ENCODE peak calls at places on chromosomes 13 and 19, in seven cellular contexts. One of them, this sample, is unnamed.

GRCh38 chr13:42594577-42595571 is 20.9 kb downstream of the TNFSF11 start:
- DNase-seq in non-pigmented ciliary epithelial cell: peak
- DNase-seq in activated CD4-positive, alpha-beta T cell treated with anti-CD3 and anti-CD28 coated beads, Interleukin-2, amount 50 U/mL, for 24 hours: peak
- DNase-seq in astrocyte of the spinal cord: peak
- DNase-seq in fibroblast of gingiva: peak
- DNase-seq in ELR: peak
- DNase-seq in astrocyte: peak
- DNase-seq in this sample: peak

GRCh38 chr13:24502567-24503375 is 9.8 kb downstream of the PARP4 start:
- DNase-seq in non-pigmented ciliary epithelial cell: no peak
- DNase-seq in astrocyte of the spinal cord: peak
- DNase-seq in activated CD4-positive, alpha-beta T cell treated with anti-CD3 and anti-CD28 coated beads, Interleukin-2, amount 50 U/mL, for 24 hours: no peak
- DNase-seq in ELR: peak
- DNase-seq in fibroblast of gingiva: peak
- DNase-seq in astrocyte: peak
- DNase-seq in this sample: no peak

GRCh38 chr19:6209233-6209632 is 70.5 kb downstream of the MLLT1 start:
- DNase-seq in fibroblast of gingiva: no peak
- DNase-seq in ELR: no peak
- DNase-seq in astrocyte of the spinal cord: no peak
- DNase-seq in astrocyte: no peak
- DNase-seq in non-pigmented ciliary epithelial cell: no peak
- DNase-seq in activated CD4-positive, alpha-beta T cell treated with anti-CD3 and anti-CD28 coated beads, Interleukin-2, amount 50 U/mL, for 24 hours: no peak
- DNase-seq in this sample: no peak

GRCh38 chr19:2329162-2329505 is 650 bp downstream of the SPPL2B start:
- DNase-seq in ELR: peak
- DNase-seq in fibroblast of gingiva: no peak
- DNase-seq in astrocyte: no peak
- DNase-seq in astrocyte of the spinal cord: no peak
- DNase-seq in activated CD4-positive, alpha-beta T cell treated with anti-CD3 and anti-CD28 coated beads, Interleukin-2, amount 50 U/mL, for 24 hours: no peak
- DNase-seq in non-pigmented ciliary epithelial cell: no peak
- DNase-seq in this sample: no peak

GRCh38 chr13:41458187-41458938 is 1.0 kb downstream of the RGCC start:
- DNase-seq in astrocyte of the spinal cord: peak
- DNase-seq in ELR: peak
- DNase-seq in non-pigmented ciliary epithelial cell: no peak
- DNase-seq in astrocyte: peak
- DNase-seq in activated CD4-positive, alpha-beta T cell treated with anti-CD3 and anti-CD28 coated beads, Interleukin-2, amount 50 U/mL, for 24 hours: peak
- DNase-seq in fibroblast of gingiva: no peak
- DNase-seq in this sample: no peak

GRCh38 chr13:99984463-99985242 is 3.1 kb downstream of the ZIC2 start:
- DNase-seq in astrocyte of the spinal cord: peak
- DNase-seq in activated CD4-positive, alpha-beta T cell treated with anti-CD3 and anti-CD28 coated beads, Interleukin-2, amount 50 U/mL, for 24 hours: no peak
- DNase-seq in astrocyte: no peak
- DNase-seq in ELR: no peak
- DNase-seq in non-pigmented ciliary epithelial cell: no peak
- DNase-seq in fibroblast of gingiva: no peak
- DNase-seq in this sample: no peak

GRCh38 chr13:112873851-112874750 is 94.9 kb upstream of the MCF2L start:
- DNase-seq in fibroblast of gingiva: peak
- DNase-seq in ELR: peak
- DNase-seq in non-pigmented ciliary epithelial cell: no peak
- DNase-seq in astrocyte: no peak
- DNase-seq in astrocyte of the spinal cord: peak
- DNase-seq in activated CD4-positive, alpha-beta T cell treated with anti-CD3 and anti-CD28 coated beads, Interleukin-2, amount 50 U/mL, for 24 hours: peak
- DNase-seq in this sample: peak

GRCh38 chr19:861756-862528 is 2.5 kb downstream of the CFD start:
- DNase-seq in fibroblast of gingiva: no peak
- DNase-seq in astrocyte of the spinal cord: peak
- DNase-seq in non-pigmented ciliary epithelial cell: no peak
- DNase-seq in activated CD4-positive, alpha-beta T cell treated with anti-CD3 and anti-CD28 coated beads, Interleukin-2, amount 50 U/mL, for 24 hours: peak
- DNase-seq in astrocyte: no peak
- DNase-seq in ELR: peak
- DNase-seq in this sample: peak

GRCh38 chr19:18875726-18876125 is 20.2 kb downstream of the CERS1 start:
- DNase-seq in astrocyte: no peak
- DNase-seq in ELR: no peak
- DNase-seq in astrocyte of the spinal cord: no peak
- DNase-seq in fibroblast of gingiva: peak
- DNase-seq in non-pigmented ciliary epithelial cell: peak
- DNase-seq in activated CD4-positive, alpha-beta T cell treated with anti-CD3 and anti-CD28 coated beads, Interleukin-2, amount 50 U/mL, for 24 hours: no peak
- DNase-seq in this sample: no peak

GRCh38 chr13:51995677-51996551 is 15.3 kb downstream of the ATP7B start:
- DNase-seq in ELR: no peak
- DNase-seq in astrocyte of the spinal cord: peak
- DNase-seq in activated CD4-positive, alpha-beta T cell treated with anti-CD3 and anti-CD28 coated beads, Interleukin-2, amount 50 U/mL, for 24 hours: no peak
- DNase-seq in fibroblast of gingiva: peak
- DNase-seq in non-pigmented ciliary epithelial cell: no peak
- DNase-seq in astrocyte: peak
- DNase-seq in this sample: peak

GRCh38 chr13:22717036-22717435 is 463.7 kb upstream of the SGCG start:
- DNase-seq in fibroblast of gingiva: no peak
- DNase-seq in astrocyte of the spinal cord: no peak
- DNase-seq in astrocyte: no peak
- DNase-seq in non-pigmented ciliary epithelial cell: no peak
- DNase-seq in activated CD4-positive, alpha-beta T cell treated with anti-CD3 and anti-CD28 coated beads, Interleukin-2, amount 50 U/mL, for 24 hours: no peak
- DNase-seq in ELR: no peak
- DNase-seq in this sample: no peak

GRCh38 chr13:24192036-24192810 is 31.7 kb downstream of the SPATA13 start:
- DNase-seq in ELR: no peak
- DNase-seq in non-pigmented ciliary epithelial cell: no peak
- DNase-seq in astrocyte: no peak
- DNase-seq in activated CD4-positive, alpha-beta T cell treated with anti-CD3 and anti-CD28 coated beads, Interleukin-2, amount 50 U/mL, for 24 hours: no peak
- DNase-seq in fibroblast of gingiva: no peak
- DNase-seq in astrocyte of the spinal cord: no peak
- DNase-seq in this sample: peak

GRCh38 chr19:50838239-50838638 is 4.9 kb upstream of the KLK15 start:
- DNase-seq in fibroblast of gingiva: no peak
- DNase-seq in activated CD4-positive, alpha-beta T cell treated with anti-CD3 and anti-CD28 coated beads, Interleukin-2, amount 50 U/mL, for 24 hours: no peak
- DNase-seq in non-pigmented ciliary epithelial cell: no peak
- DNase-seq in ELR: peak
- DNase-seq in astrocyte of the spinal cord: no peak
- DNase-seq in astrocyte: no peak
- DNase-seq in this sample: peak

GRCh38 chr19:2787115-2787514 is 1.8 kb downstream of the THOP1 start:
- DNase-seq in astrocyte of the spinal cord: no peak
- DNase-seq in non-pigmented ciliary epithelial cell: no peak
- DNase-seq in fibroblast of gingiva: no peak
- DNase-seq in ELR: no peak
- DNase-seq in astrocyte: no peak
- DNase-seq in activated CD4-positive, alpha-beta T cell treated with anti-CD3 and anti-CD28 coated beads, Interleukin-2, amount 50 U/mL, for 24 hours: no peak
- DNase-seq in this sample: no peak

GRCh38 chr13:39956036-39956435 is 300.6 kb downstream of the COG6 start:
- DNase-seq in non-pigmented ciliary epithelial cell: no peak
- DNase-seq in astrocyte: no peak
- DNase-seq in fibroblast of gingiva: no peak
- DNase-seq in activated CD4-positive, alpha-beta T cell treated with anti-CD3 and anti-CD28 coated beads, Interleukin-2, amount 50 U/mL, for 24 hours: peak
- DNase-seq in astrocyte of the spinal cord: no peak
- DNase-seq in ELR: no peak
- DNase-seq in this sample: no peak

GRCh38 chr13:110249326-110249725 is 57.6 kb downstream of the COL4A1 start:
- DNase-seq in fibroblast of gingiva: no peak
- DNase-seq in non-pigmented ciliary epithelial cell: no peak
- DNase-seq in activated CD4-positive, alpha-beta T cell treated with anti-CD3 and anti-CD28 coated beads, Interleukin-2, amount 50 U/mL, for 24 hours: no peak
- DNase-seq in ELR: no peak
- DNase-seq in astrocyte of the spinal cord: no peak
- DNase-seq in astrocyte: no peak
- DNase-seq in this sample: no peak

GRCh38 chr19:40217027-40217810 is 965 bp downstream of the TTC9B start:
- DNase-seq in astrocyte: no peak
- DNase-seq in non-pigmented ciliary epithelial cell: no peak
- DNase-seq in astrocyte of the spinal cord: no peak
- DNase-seq in ELR: no peak
- DNase-seq in activated CD4-positive, alpha-beta T cell treated with anti-CD3 and anti-CD28 coated beads, Interleukin-2, amount 50 U/mL, for 24 hours: no peak
- DNase-seq in fibroblast of gingiva: no peak
- DNase-seq in this sample: no peak

GRCh38 chr13:54433511-54434206 is 1405.0 kb downstream of the OLFM4 start:
- DNase-seq in non-pigmented ciliary epithelial cell: no peak
- DNase-seq in ELR: no peak
- DNase-seq in astrocyte of the spinal cord: no peak
- DNase-seq in fibroblast of gingiva: no peak
- DNase-seq in astrocyte: no peak
- DNase-seq in activated CD4-positive, alpha-beta T cell treated with anti-CD3 and anti-CD28 coated beads, Interleukin-2, amount 50 U/mL, for 24 hours: no peak
- DNase-seq in this sample: no peak

GRCh38 chr13:48873598-48873997 is 102.1 kb upstream of the FNDC3A start:
- DNase-seq in astrocyte of the spinal cord: peak
- DNase-seq in non-pigmented ciliary epithelial cell: no peak
- DNase-seq in activated CD4-positive, alpha-beta T cell treated with anti-CD3 and anti-CD28 coated beads, Interleukin-2, amount 50 U/mL, for 24 hours: no peak
- DNase-seq in ELR: peak
- DNase-seq in astrocyte: peak
- DNase-seq in fibroblast of gingiva: peak
- DNase-seq in this sample: peak

GRCh38 chr19:42150940-42151339 is 18.7 kb upstream of the POU2F2 start:
- DNase-seq in non-pigmented ciliary epithelial cell: no peak
- DNase-seq in astrocyte of the spinal cord: no peak
- DNase-seq in ELR: no peak
- DNase-seq in fibroblast of gingiva: no peak
- DNase-seq in astrocyte: no peak
- DNase-seq in activated CD4-positive, alpha-beta T cell treated with anti-CD3 and anti-CD28 coated beads, Interleukin-2, amount 50 U/mL, for 24 hours: no peak
- DNase-seq in this sample: no peak

GRCh38 chr13:33123066-33123940 is 107.1 kb downstream of the KL start:
- DNase-seq in fibroblast of gingiva: no peak
- DNase-seq in astrocyte: peak
- DNase-seq in non-pigmented ciliary epithelial cell: no peak
- DNase-seq in ELR: peak
- DNase-seq in activated CD4-positive, alpha-beta T cell treated with anti-CD3 and anti-CD28 coated beads, Interleukin-2, amount 50 U/mL, for 24 hours: no peak
- DNase-seq in astrocyte of the spinal cord: no peak
- DNase-seq in this sample: peak

GRCh38 chr19:29084266-29084665 is 128.7 kb downstream of the UQCRFS1 start:
- DNase-seq in astrocyte: no peak
- DNase-seq in non-pigmented ciliary epithelial cell: no peak
- DNase-seq in activated CD4-positive, alpha-beta T cell treated with anti-CD3 and anti-CD28 coated beads, Interleukin-2, amount 50 U/mL, for 24 hours: no peak
- DNase-seq in astrocyte of the spinal cord: no peak
- DNase-seq in ELR: peak
- DNase-seq in fibroblast of gingiva: no peak
- DNase-seq in this sample: peak

GRCh38 chr13:29428310-29428991 is 167.0 kb downstream of the SLC7A1 start:
- DNase-seq in astrocyte: peak
- DNase-seq in ELR: peak
- DNase-seq in activated CD4-positive, alpha-beta T cell treated with anti-CD3 and anti-CD28 coated beads, Interleukin-2, amount 50 U/mL, for 24 hours: no peak
- DNase-seq in astrocyte of the spinal cord: no peak
- DNase-seq in fibroblast of gingiva: no peak
- DNase-seq in non-pigmented ciliary epithelial cell: no peak
- DNase-seq in this sample: peak

GRCh38 chr13:85725433-85725832 is 73.8 kb downstream of the SLITRK6 start:
- DNase-seq in astrocyte: no peak
- DNase-seq in fibroblast of gingiva: no peak
- DNase-seq in activated CD4-positive, alpha-beta T cell treated with anti-CD3 and anti-CD28 coated beads, Interleukin-2, amount 50 U/mL, for 24 hours: no peak
- DNase-seq in astrocyte of the spinal cord: no peak
- DNase-seq in ELR: no peak
- DNase-seq in non-pigmented ciliary epithelial cell: no peak
- DNase-seq in this sample: no peak

GRCh38 chr13:105048685-105049084 is 1486.8 kb downstream of the EFNB2 start:
- DNase-seq in non-pigmented ciliary epithelial cell: no peak
- DNase-seq in ELR: no peak
- DNase-seq in astrocyte: no peak
- DNase-seq in fibroblast of gingiva: no peak
- DNase-seq in activated CD4-positive, alpha-beta T cell treated with anti-CD3 and anti-CD28 coated beads, Interleukin-2, amount 50 U/mL, for 24 hours: no peak
- DNase-seq in astrocyte of the spinal cord: no peak
- DNase-seq in this sample: no peak

GRCh38 chr13:112911285-112911701 is 57.7 kb upstream of the MCF2L start:
- DNase-seq in non-pigmented ciliary epithelial cell: no peak
- DNase-seq in activated CD4-positive, alpha-beta T cell treated with anti-CD3 and anti-CD28 coated beads, Interleukin-2, amount 50 U/mL, for 24 hours: no peak
- DNase-seq in astrocyte: no peak
- DNase-seq in ELR: no peak
- DNase-seq in astrocyte of the spinal cord: no peak
- DNase-seq in fibroblast of gingiva: no peak
- DNase-seq in this sample: no peak

GRCh38 chr13:99226493-99226892 is 25.8 kb downstream of the UBAC2 start:
- DNase-seq in activated CD4-positive, alpha-beta T cell treated with anti-CD3 and anti-CD28 coated beads, Interleukin-2, amount 50 U/mL, for 24 hours: no peak
- DNase-seq in non-pigmented ciliary epithelial cell: no peak
- DNase-seq in astrocyte: peak
- DNase-seq in fibroblast of gingiva: no peak
- DNase-seq in astrocyte of the spinal cord: no peak
- DNase-seq in ELR: no peak
- DNase-seq in this sample: no peak

GRCh38 chr19:39301021-39301420 is 4.8 kb downstream of the IFNL1 start:
- DNase-seq in activated CD4-positive, alpha-beta T cell treated with anti-CD3 and anti-CD28 coated beads, Interleukin-2, amount 50 U/mL, for 24 hours: no peak
- DNase-seq in astrocyte: no peak
- DNase-seq in fibroblast of gingiva: no peak
- DNase-seq in non-pigmented ciliary epithelial cell: no peak
- DNase-seq in ELR: no peak
- DNase-seq in astrocyte of the spinal cord: no peak
- DNase-seq in this sample: no peak

GRCh38 chr19:45404557-45405434 is at the start of gene PPP1R13L:
- DNase-seq in fibroblast of gingiva: peak
- DNase-seq in astrocyte of the spinal cord: peak
- DNase-seq in non-pigmented ciliary epithelial cell: peak
- DNase-seq in activated CD4-positive, alpha-beta T cell treated with anti-CD3 and anti-CD28 coated beads, Interleukin-2, amount 50 U/mL, for 24 hours: peak
- DNase-seq in astrocyte: peak
- DNase-seq in ELR: peak
- DNase-seq in this sample: no peak

This sample was measured in OCI-M1.